ENCODE peak calls at places on chromosome 5, in five cellular contexts. One of them, this sample, is unnamed. For H3K4me1, the result is how much of the 10 kb centered on the place peaks cover.

GRCh38 chr5:74272019-74272775 is 368.3 kb downstream of the ENC1 start:
- DNase-seq in tibial nerve: no peak
- DNase-seq in sigmoid colon: no peak
- DNase-seq in H1: peak
- DNase-seq in suprapubic skin: no peak
- DNase-seq in this sample: no peak

GRCh38 chr5:100852988-100853449 is 50.1 kb downstream of the ST8SIA4 start:
- DNase-seq in tibial nerve: no peak
- DNase-seq in sigmoid colon: no peak
- DNase-seq in suprapubic skin: no peak
- DNase-seq in H1: no peak
- DNase-seq in this sample: no peak

GRCh38 chr5:125413861-125414260 is 667.4 kb upstream of the ZNF608 start:
- DNase-seq in H1: no peak
- DNase-seq in sigmoid colon: no peak
- DNase-seq in suprapubic skin: no peak
- DNase-seq in tibial nerve: no peak
- DNase-seq in this sample: no peak

GRCh38 chr5:16863380-16864007 is 72.6 kb downstream of the MYO10 start:
- DNase-seq in sigmoid colon: no peak
- DNase-seq in tibial nerve: no peak
- DNase-seq in H1: no peak
- DNase-seq in suprapubic skin: no peak
- DNase-seq in this sample: no peak

GRCh38 chr5:176530983-176531901 is 6.0 kb downstream of the RNF44 start:
- DNase-seq in tibial nerve: no peak
- DNase-seq in sigmoid colon: peak
- DNase-seq in suprapubic skin: no peak
- DNase-seq in H1: no peak
- DNase-seq in this sample: no peak

GRCh38 chr5:94830520-94830919 is 212.1 kb downstream of the SLF1 start:
- DNase-seq in sigmoid colon: no peak
- DNase-seq in tibial nerve: no peak
- DNase-seq in suprapubic skin: no peak
- DNase-seq in H1: no peak
- DNase-seq in this sample: no peak

GRCh38 chr5:14268236-14268701 is 125.1 kb downstream of the TRIO start:
- DNase-seq in tibial nerve: no peak
- DNase-seq in H1: no peak
- DNase-seq in sigmoid colon: no peak
- DNase-seq in suprapubic skin: no peak
- DNase-seq in this sample: no peak

GRCh38 chr5:10663531-10664183 is 97.4 kb downstream of the DAP start:
- DNase-seq in tibial nerve: peak
- DNase-seq in H1: no peak
- DNase-seq in sigmoid colon: peak
- DNase-seq in suprapubic skin: no peak
- DNase-seq in this sample: no peak

GRCh38 chr5:103305829-103306228 is 47.3 kb downstream of the MACIR start:
- DNase-seq in sigmoid colon: no peak
- DNase-seq in H1: no peak
- DNase-seq in suprapubic skin: no peak
- DNase-seq in tibial nerve: no peak
- DNase-seq in this sample: no peak

GRCh38 chr5:61638476-61638875 is 306.4 kb downstream of the ZSWIM6 start:
- DNase-seq in suprapubic skin: no peak
- DNase-seq in H1: no peak
- DNase-seq in tibial nerve: no peak
- DNase-seq in sigmoid colon: no peak
- DNase-seq in this sample: no peak

GRCh38 chr5:2207966-2208544 is 325.3 kb upstream of the IRX4 start:
- DNase-seq in suprapubic skin: no peak
- DNase-seq in sigmoid colon: no peak
- DNase-seq in tibial nerve: no peak
- DNase-seq in H1: peak
- DNase-seq in this sample: no peak

GRCh38 chr5:56898213-56898612 is 11.2 kb upstream of the SETD9 start:
- DNase-seq in tibial nerve: no peak
- DNase-seq in sigmoid colon: no peak
- DNase-seq in suprapubic skin: no peak
- DNase-seq in H1: no peak
- DNase-seq in this sample: no peak

GRCh38 chr5:178077751-178078150 is 35.6 kb upstream of the N4BP3 start:
- DNase-seq in suprapubic skin: no peak
- DNase-seq in sigmoid colon: no peak
- DNase-seq in tibial nerve: no peak
- DNase-seq in H1: no peak
- DNase-seq in this sample: no peak

GRCh38 chr5:87732875-87733768 is 320.4 kb upstream of the CCNH start:
- DNase-seq in suprapubic skin: no peak
- DNase-seq in tibial nerve: no peak
- DNase-seq in sigmoid colon: no peak
- DNase-seq in H1: no peak
- DNase-seq in this sample: no peak

GRCh38 chr5:122111513-122111912 is 17.8 kb upstream of the ZNF474 start:
- DNase-seq in sigmoid colon: no peak
- DNase-seq in suprapubic skin: no peak
- DNase-seq in H1: no peak
- DNase-seq in tibial nerve: no peak
- DNase-seq in this sample: no peak

GRCh38 chr5:59813761-59814562 is 79.6 kb downstream of the PDE4D start:
- DNase-seq in suprapubic skin: no peak
- DNase-seq in tibial nerve: peak
- DNase-seq in H1: no peak
- DNase-seq in sigmoid colon: no peak
- DNase-seq in this sample: no peak

GRCh38 chr5:155193483-155194107 is 180.0 kb downstream of the KIF4B start:
- DNase-seq in sigmoid colon: no peak
- DNase-seq in H1: no peak
- DNase-seq in tibial nerve: no peak
- DNase-seq in suprapubic skin: no peak
- DNase-seq in this sample: no peak

GRCh38 chr5:60436518-60436917 is 263.4 kb downstream of the DEPDC1B start:
- DNase-seq in H1: no peak
- DNase-seq in tibial nerve: no peak
- DNase-seq in suprapubic skin: no peak
- DNase-seq in sigmoid colon: no peak
- DNase-seq in this sample: no peak

GRCh38 chr5:158464383-158464782 is 605.4 kb upstream of the CLINT1 start:
- DNase-seq in suprapubic skin: no peak
- DNase-seq in H1: no peak
- DNase-seq in sigmoid colon: no peak
- DNase-seq in tibial nerve: no peak
- DNase-seq in this sample: no peak
- H3K4me1 ChIP-seq in suprapubic skin: under half
- H3K4me1 ChIP-seq in H1: under half
- H3K4me1 ChIP-seq in sigmoid colon: under half
- H3K4me1 ChIP-seq in tibial nerve: under half
- H3K4me1 ChIP-seq in this sample: under half

GRCh38 chr5:7397935-7398334 is 2.0 kb downstream of the ADCY2 start:
- DNase-seq in sigmoid colon: no peak
- DNase-seq in tibial nerve: no peak
- DNase-seq in H1: no peak
- DNase-seq in suprapubic skin: no peak
- DNase-seq in this sample: no peak
- TF ChIP-seq POLR2A in sigmoid colon: no peak
- TF ChIP-seq POLR2A in tibial nerve: no peak
- TF ChIP-seq POLR2A in H1: no peak
- TF ChIP-seq POLR2A in suprapubic skin: no peak
- TF ChIP-seq POLR2A in this sample: no peak

GRCh38 chr5:132469380-132470372 is 20.9 kb downstream of the IRF1 start:
- DNase-seq in H1: no peak
- DNase-seq in suprapubic skin: peak
- DNase-seq in tibial nerve: no peak
- DNase-seq in sigmoid colon: peak
- DNase-seq in this sample: no peak

GRCh38 chr5:132468665-132469379 is 21.8 kb downstream of the IRF1 start:
- DNase-seq in suprapubic skin: peak
- DNase-seq in tibial nerve: no peak
- DNase-seq in sigmoid colon: no peak
- DNase-seq in H1: no peak
- DNase-seq in this sample: peak

GRCh38 chr5:132465095-132465707 is 25.4 kb downstream of the IRF1 start:
- DNase-seq in tibial nerve: no peak
- DNase-seq in suprapubic skin: no peak
- DNase-seq in sigmoid colon: peak
- DNase-seq in H1: no peak
- DNase-seq in this sample: peak

GRCh38 chr5:132466453-132467291 is 23.9 kb downstream of the IRF1 start:
- DNase-seq in sigmoid colon: peak
- DNase-seq in tibial nerve: no peak
- DNase-seq in H1: no peak
- DNase-seq in suprapubic skin: peak
- DNase-seq in this sample: peak

GRCh38 chr5:132467292-132467984 is 23.1 kb downstream of the IRF1 start:
- DNase-seq in H1: no peak
- DNase-seq in suprapubic skin: peak
- DNase-seq in tibial nerve: no peak
- DNase-seq in sigmoid colon: peak
- DNase-seq in this sample: peak
- H3K27ac ChIP-seq in H1: no peak
- H3K27ac ChIP-seq in suprapubic skin: no peak
- H3K27ac ChIP-seq in tibial nerve: no peak
- H3K27ac ChIP-seq in sigmoid colon: no peak
- H3K27ac ChIP-seq in this sample: peak

GRCh38 chr5:117252566-117252965 is 677.9 kb upstream of the SEMA6A start:
- DNase-seq in tibial nerve: no peak
- DNase-seq in H1: no peak
- DNase-seq in sigmoid colon: no peak
- DNase-seq in suprapubic skin: no peak
- DNase-seq in this sample: no peak

DNA sequence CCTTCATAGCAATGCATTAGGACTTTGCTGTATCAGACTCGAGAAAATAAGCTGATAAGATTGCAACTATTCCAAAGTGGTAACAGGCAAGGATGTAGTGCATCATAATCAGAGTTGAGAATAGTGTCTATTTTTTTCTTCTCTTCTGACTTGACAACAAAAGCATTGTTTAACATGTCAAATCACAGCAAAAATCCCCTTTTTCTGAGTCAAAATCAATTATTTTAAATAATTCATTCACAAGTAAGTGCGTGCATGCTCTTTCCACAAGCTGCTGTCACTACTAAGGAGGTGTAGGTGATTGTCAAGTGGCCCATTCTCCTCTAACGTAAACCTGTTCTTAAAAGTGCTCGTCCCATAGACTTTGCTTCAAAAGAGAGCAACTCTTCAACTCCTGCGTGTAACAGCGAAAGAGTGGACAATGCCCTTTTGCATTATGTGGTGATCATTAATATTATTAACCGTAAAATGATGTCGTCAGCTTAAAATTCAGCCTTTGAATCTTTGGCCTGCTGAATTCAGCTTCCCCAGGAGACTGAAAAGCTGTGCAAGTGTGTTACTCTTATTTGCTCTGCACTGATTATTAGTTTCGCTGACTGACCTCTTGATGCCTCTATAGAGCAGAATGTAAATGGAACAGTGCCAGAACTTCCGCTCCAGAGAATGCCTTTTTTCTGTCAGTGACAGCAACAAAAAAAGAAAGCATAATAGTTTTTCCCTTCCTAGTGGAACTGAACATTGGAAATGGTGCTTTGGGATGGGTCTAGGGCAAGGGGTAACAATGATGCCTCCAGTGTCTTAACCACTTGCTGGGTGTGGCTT is 680.8 kb upstream of the SEMA6A start:
- DNase-seq in suprapubic skin: no peak
- DNase-seq in tibial nerve: no peak
- DNase-seq in sigmoid colon: no peak
- DNase-seq in H1: no peak
- DNase-seq in this sample: no peak
- H3K4me1 ChIP-seq in suprapubic skin: under half
- H3K4me1 ChIP-seq in tibial nerve: under half
- H3K4me1 ChIP-seq in sigmoid colon: under half
- H3K4me1 ChIP-seq in H1: under half
- H3K4me1 ChIP-seq in this sample: under half

DNA sequence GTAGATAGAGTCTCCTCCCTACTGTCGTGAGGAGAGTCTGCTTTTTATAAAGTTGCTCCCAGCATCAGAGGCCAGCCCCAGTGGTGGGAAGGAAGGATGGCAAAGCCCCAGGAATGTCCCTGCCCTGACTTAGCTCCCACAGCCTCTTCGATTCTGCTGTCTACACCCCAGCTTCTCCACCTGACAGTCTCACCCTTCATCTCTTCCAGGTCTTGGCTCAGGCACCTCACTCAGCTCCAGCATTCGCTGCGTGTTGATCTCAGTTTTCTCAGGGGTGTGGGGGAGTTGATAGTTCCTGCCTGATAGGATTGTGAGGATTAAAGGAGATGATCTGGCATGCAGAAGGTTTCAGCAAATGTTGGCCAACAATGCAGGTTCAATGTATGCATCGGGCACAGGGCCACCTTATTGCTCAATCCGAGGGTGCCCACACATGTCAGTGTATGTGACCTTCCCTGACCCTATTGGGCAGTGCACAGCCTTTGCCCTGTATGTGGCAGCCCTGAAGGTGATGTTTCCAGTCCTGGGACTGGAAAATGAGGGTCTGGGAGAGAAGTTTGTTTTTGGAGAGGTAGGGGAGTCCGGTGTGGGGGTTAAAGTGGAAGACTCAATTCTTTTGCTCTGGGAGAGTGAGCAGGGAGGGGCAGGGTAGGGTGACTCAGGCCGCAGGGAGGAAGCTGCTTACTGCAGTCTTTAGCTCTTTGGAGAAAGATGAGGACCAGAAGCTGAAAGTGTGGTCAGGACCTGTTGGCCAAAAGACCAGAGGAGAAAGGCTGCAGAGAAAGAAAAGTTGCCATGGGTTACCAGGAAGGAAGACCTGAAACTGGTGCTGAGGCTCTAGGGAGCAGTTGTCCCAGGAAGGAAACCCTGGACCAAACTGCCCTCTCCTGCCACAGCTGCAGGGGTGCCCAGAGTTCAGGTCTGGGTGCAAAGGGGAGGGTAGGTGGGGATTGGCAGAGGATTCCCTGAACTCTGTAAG is 153.2 kb downstream of the MACROH2A1 start:
- DNase-seq in H1: no peak
- DNase-seq in tibial nerve: no peak
- DNase-seq in suprapubic skin: peak
- DNase-seq in sigmoid colon: peak
- DNase-seq in this sample: peak
- TF ChIP-seq POLR2A in H1: no peak
- TF ChIP-seq POLR2A in tibial nerve: no peak
- TF ChIP-seq POLR2A in suprapubic skin: no peak
- TF ChIP-seq POLR2A in sigmoid colon: no peak
- TF ChIP-seq POLR2A in this sample: no peak

DNA sequence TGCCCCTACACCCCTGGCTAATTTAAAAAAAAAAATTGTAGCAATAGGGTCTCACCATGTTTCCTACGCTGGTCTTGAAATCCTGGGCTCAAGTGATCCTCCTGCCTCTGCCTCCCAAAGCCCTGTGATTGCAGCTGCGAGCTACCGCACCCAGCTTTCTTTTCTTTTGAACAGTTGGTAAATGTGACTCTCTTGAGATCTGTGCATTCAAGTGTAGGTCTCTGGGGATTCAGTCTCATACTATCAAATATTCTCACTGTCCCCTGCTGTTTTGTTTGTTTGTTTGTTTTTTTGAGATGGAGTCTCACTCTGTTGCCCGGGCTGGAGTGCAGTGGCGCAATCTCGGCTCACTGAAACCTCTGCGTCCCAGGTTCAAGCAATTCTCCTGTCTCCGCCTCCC is 42.3 kb upstream of the CXXC5 start:
- DNase-seq in suprapubic skin: no peak
- DNase-seq in tibial nerve: no peak
- DNase-seq in H1: no peak
- DNase-seq in sigmoid colon: no peak
- DNase-seq in this sample: peak
- H3K27ac ChIP-seq in suprapubic skin: no peak
- H3K27ac ChIP-seq in tibial nerve: no peak
- H3K27ac ChIP-seq in H1: no peak
- H3K27ac ChIP-seq in sigmoid colon: no peak
- H3K27ac ChIP-seq in this sample: no peak

GRCh38 chr5:131296213-131296672 is 32.4 kb downstream of the CDC42SE2 start:
- DNase-seq in sigmoid colon: no peak
- DNase-seq in H1: no peak
- DNase-seq in suprapubic skin: no peak
- DNase-seq in tibial nerve: no peak
- DNase-seq in this sample: no peak
- H3K4me1 ChIP-seq in sigmoid colon: under half
- H3K4me1 ChIP-seq in H1: under half
- H3K4me1 ChIP-seq in suprapubic skin: under half
- H3K4me1 ChIP-seq in tibial nerve: under half
- H3K4me1 ChIP-seq in this sample: under half